ENCODE peak calls at places on chromosomes 5 and 9, in five cellular contexts. B is gastrocnemius medialis, Z is IMR-90, A is A549, H is fibroblast of lung. C is an unnamed sample.

GRCh38 chr5:72242796-72243475 is 77.1 kb downstream of the MRPS27 start:
- DNase-seq in B (no peak), Z (no peak), A (no peak), H (peak), C (peak)

GRCh38 chr9:133792721-133793470 is 54.7 kb upstream of the SARDH start:
- DNase-seq in B (peak), Z (peak), A (peak), H (peak), C (peak)

GRCh38 chr5:173547579-173547978 is 68.9 kb downstream of the BOD1 start:
- DNase-seq in B (no peak), Z (peak), A (no peak), H (peak), C (no peak)

GRCh38 chr5:88279584-88279983 is 10.9 kb upstream of the TMEM161B start:
- DNase-seq in B (no peak), Z (peak), A (no peak), H (no peak), C (no peak)

GRCh38 chr5:135085133-135085935 is 51.3 kb upstream of the PITX1 start:
- DNase-seq in B (no peak), Z (peak), A (peak), H (peak), C (no peak)

GRCh38 chr5:68953885-68954617 is 139.8 kb upstream of the SLC30A5 start:
- DNase-seq in B (peak), Z (no peak), A (no peak), H (no peak), C (no peak)

GRCh38 chr9:111957856-111958631 is 61.4 kb downstream of the UGCG start:
- DNase-seq in B (no peak), Z (peak), A (peak), H (peak), C (no peak)

GRCh38 chr5:73218552-73219171 is 45.7 kb downstream of the TMEM174 start:
- DNase-seq in B (no peak), Z (peak), A (peak), H (peak), C (no peak)

GRCh38 chr5:142548739-142549275 is 137.1 kb downstream of the FGF1 start:
- DNase-seq in B (peak), Z (peak), A (peak), H (peak), C (peak)

GRCh38 chr5:172940242-172941066 is 18.8 kb upstream of the RPL26L1 start:
- DNase-seq in B (no peak), Z (no peak), A (no peak), H (no peak), C (no peak)

GRCh38 chr9:104871961-104872527 is 55.9 kb downstream of the ABCA1 start:
- DNase-seq in B (no peak), Z (no peak), A (no peak), H (no peak), C (no peak)

GRCh38 chr5:138543730-138544104 is 681 bp upstream of the ETF1 start:
- DNase-seq in B (no peak), Z (no peak), A (no peak), H (no peak), C (no peak)

GRCh38 chr9:125444166-125444565 is 182.5 kb downstream of the GAPVD1 start:
- DNase-seq in B (no peak), Z (no peak), A (no peak), H (no peak), C (no peak)

GRCh38 chr5:82835488-82835887 is 241.7 kb downstream of the TMEM167A start:
- DNase-seq in B (no peak), Z (no peak), A (no peak), H (no peak), C (no peak)

GRCh38 chr9:18594837-18595236 is 120.9 kb downstream of the ADAMTSL1 start:
- DNase-seq in B (no peak), Z (no peak), A (no peak), H (no peak), C (no peak)

GRCh38 chr9:18591261-18591660 is 117.3 kb downstream of the ADAMTSL1 start:
- DNase-seq in B (no peak), Z (no peak), A (no peak), H (no peak), C (no peak)

GRCh38 chr9:18601026-18601425 is 127.1 kb downstream of the ADAMTSL1 start:
- DNase-seq in B (no peak), Z (no peak), A (no peak), H (peak), C (no peak)

GRCh38 chr9:18596920-18597319 is 123.0 kb downstream of the ADAMTSL1 start:
- DNase-seq in B (no peak), Z (peak), A (no peak), H (peak), C (no peak)

GRCh38 chr9:18595597-18595996 is 121.6 kb downstream of the ADAMTSL1 start:
- DNase-seq in B (no peak), Z (no peak), A (no peak), H (no peak), C (no peak)
- TF ChIP-seq CTCF in B (no peak), Z (no peak), A (no peak), H (no peak), C (no peak)

GRCh38 chr9:127349483-127350127 is 47.4 kb upstream of the SLC2A8 start:
- DNase-seq in B (peak), Z (no peak), A (no peak), H (no peak), C (no peak)

GRCh38 chr9:127346584-127346983 is 50.4 kb upstream of the SLC2A8 start:
- DNase-seq in B (no peak), Z (no peak), A (no peak), H (no peak), C (no peak)

GRCh38 chr9:127345566-127345965 is 51.4 kb upstream of the SLC2A8 start:
- DNase-seq in B (no peak), Z (no peak), A (no peak), H (no peak), C (no peak)

GRCh38 chr9:127351182-127352166 is 45.5 kb upstream of the SLC2A8 start:
- DNase-seq in B (no peak), Z (no peak), A (no peak), H (no peak), C (no peak)

DNA sequence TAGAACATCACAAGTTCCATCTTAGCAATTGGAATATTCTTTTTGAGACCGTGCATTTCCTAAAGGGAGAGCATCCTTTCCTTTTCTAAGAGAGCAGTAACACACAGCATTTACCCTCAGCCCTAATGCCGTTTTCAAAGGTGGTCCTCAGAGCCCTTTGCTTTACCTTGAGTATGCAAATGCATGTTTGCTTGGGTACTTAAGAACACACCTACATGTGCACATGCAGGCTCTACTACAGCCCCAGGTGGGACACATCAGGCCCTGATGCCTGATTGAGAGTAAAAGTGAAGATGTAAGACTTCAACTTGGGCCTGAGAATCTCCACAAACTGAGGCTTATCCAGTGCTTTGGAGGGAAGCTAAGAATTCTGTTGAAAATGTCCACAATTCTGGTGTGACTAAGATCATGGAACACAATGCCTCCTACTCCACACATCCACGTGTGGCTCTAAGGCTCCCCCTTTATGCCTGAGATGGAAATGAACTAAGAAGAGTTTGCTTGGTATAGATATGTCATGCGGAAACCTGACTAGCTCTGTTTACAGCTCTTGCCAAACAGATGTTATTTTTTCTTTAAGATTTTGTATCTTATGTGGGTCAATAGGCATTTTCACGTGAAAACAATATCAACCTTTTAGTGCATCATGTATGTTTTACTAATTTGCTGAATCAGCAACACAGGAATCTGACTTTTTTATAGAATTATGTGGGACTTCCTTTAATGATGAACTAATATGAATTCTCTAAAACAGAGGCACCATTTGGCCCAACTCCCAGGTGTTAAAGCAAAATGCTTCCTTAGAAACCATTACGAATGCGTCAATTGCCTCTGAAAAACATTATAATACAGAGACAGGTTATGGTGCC is 48.9 kb upstream of the SLC2A8 start:
- DNase-seq in B (no peak), Z (peak), A (peak), H (peak), C (no peak)
- TF ChIP-seq CTCF in B (peak), Z (peak), A (peak), H (peak), C (no peak)

DNA sequence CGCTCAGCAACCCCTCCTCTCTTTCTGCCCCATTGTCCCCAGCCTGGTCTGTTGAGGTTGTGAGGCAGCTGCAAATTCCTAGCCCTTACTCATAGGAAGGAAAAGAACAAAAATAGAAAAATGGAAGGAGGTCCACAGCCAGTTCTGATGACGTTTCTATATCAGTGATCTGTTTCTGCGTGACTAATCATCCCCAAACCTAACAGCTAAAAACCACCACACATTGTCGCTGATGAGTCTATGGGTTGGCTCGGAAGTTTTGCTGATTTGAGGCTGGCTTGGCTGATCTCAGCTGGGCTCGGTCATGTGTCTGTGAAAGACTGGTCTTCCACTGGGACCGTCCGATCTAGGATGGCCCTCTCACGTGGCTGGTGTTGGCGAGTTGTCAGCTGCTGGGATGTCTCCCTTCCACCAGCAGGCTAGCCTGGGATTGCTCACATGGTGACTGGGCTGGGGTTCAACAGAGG is 200.6 kb upstream of the ZNF618 start:
- DNase-seq in B (peak), Z (peak), A (no peak), H (peak), C (no peak)
- TF ChIP-seq CTCF in B (no peak), Z (no peak), A (no peak), H (no peak), C (no peak)

DNA sequence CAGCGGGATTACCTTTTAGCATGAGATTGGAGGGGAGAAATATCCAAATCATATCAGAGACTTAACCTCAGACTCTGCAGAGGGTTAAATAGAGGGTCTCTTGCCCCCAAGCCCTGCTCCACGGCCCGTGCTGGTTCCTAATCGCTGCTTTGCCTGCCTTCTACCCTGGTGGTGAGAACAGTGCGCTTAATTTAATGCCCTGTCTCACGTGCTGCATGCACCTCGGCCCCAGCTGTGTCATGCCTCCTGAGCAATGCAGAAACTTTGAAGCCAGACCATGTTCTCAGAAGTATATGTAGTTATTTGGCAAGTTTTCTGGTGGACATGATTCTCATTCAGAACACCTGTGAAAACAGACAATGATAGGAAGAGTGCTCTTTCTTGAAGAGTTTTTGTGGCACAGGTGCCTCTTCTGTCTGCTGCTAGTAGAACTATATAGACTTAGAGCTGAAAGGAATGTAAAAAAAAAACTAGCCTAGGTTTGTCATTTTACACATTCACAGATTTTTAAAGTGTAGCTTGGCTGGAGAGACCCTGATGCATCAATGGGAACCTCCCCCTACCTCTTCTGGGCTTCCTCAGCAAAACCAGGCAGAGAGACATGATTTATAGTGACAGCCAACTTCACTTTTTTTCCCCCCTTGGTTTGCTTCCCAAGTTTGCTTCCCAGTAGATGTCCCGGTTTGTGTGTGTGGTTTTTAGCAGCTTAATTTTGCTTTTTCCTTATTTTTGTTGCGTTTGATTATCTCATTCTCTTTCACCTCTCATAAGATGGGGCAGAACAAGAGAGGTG is 1.6 kb downstream of the OTULIN start:
- DNase-seq in B (peak), Z (peak), A (peak), H (peak), C (no peak)
- TF ChIP-seq CTCF in B (no peak), Z (no peak), A (no peak), H (no peak), C (peak)

GRCh38 chr5:27682600-27682999 is 644.2 kb upstream of the CDH9 start:
- DNase-seq in B (no peak), Z (no peak), A (peak), H (no peak), C (no peak)
- TF ChIP-seq CTCF in B (no peak), Z (no peak), A (peak), H (no peak), C (peak)

C was measured in neural crest cell.